ENCODE peak calls at places on chromosome 4, in seven cellular contexts. E, A, J, H, S, B and K are unnamed samples. For H4K20me1, the result is how much of the 10 kb centered on the place peaks cover.

GRCh38 chr4:5801696-5802095 is 90.7 kb downstream of the EVC start:
- DNase-seq in E (no peak), A (no peak), J (no peak), H (no peak), S (no peak), B (no peak), K (peak)

GRCh38 chr4:83118869-83119268 is 4.3 kb upstream of the PLAC8 start:
- DNase-seq in E (no peak), A (no peak), J (no peak), H (no peak), S (no peak), B (no peak), K (no peak)

GRCh38 chr4:53889335-53890084 is 174.9 kb downstream of the CHIC2 start:
- DNase-seq in E (no peak), A (no peak), J (no peak), H (no peak), S (no peak), B (no peak), K (peak)

GRCh38 chr4:167380964-167381363 is 146.7 kb upstream of the SPOCK3 start:
- DNase-seq in E (no peak), A (no peak), J (no peak), H (no peak), S (no peak), B (no peak), K (no peak)

GRCh38 chr4:96312049-96312685 is 472.3 kb downstream of the PDHA2 start:
- DNase-seq in E (no peak), A (no peak), J (no peak), H (peak), S (no peak), B (no peak), K (no peak)

GRCh38 chr4:24560770-24561415 is 23.5 kb downstream of the DHX15 start:
- DNase-seq in E (no peak), A (no peak), J (no peak), H (peak), S (no peak), B (no peak), K (peak)

GRCh38 chr4:1082215-1083182 is 30.9 kb downstream of the RNF212 start:
- DNase-seq in E (no peak), A (no peak), J (no peak), H (peak), S (no peak), B (peak), K (peak)

GRCh38 chr4:108168672-108169562 is at the start of gene LEF1:
- DNase-seq in E (peak), A (no peak), J (peak), H (peak), S (peak), B (peak), K (peak)

GRCh38 chr4:109945056-109945455 is 32.4 kb downstream of the EGF start:
- DNase-seq in E (no peak), A (no peak), J (no peak), H (peak), S (no peak), B (no peak), K (peak)

GRCh38 chr4:7320413-7320812 is 114.3 kb downstream of the PSAPL1 start:
- DNase-seq in E (no peak), A (no peak), J (no peak), H (no peak), S (no peak), B (no peak), K (no peak)

GRCh38 chr4:89275587-89275986 is 32.0 kb downstream of the GPRIN3 start:
- DNase-seq in E (no peak), A (no peak), J (no peak), H (no peak), S (no peak), B (no peak), K (no peak)

GRCh38 chr4:52376107-52376704 is 282.9 kb downstream of the USP46 start:
- DNase-seq in E (peak), A (peak), J (peak), H (peak), S (peak), B (peak), K (peak)

GRCh38 chr4:98181815-98182214 is 38.5 kb upstream of the STPG2 start:
- DNase-seq in E (no peak), A (no peak), J (peak), H (no peak), S (no peak), B (no peak), K (peak)

GRCh38 chr4:58050439-58050838 is 940.3 kb upstream of the IGFBP7 start:
- DNase-seq in E (no peak), A (no peak), J (no peak), H (no peak), S (no peak), B (no peak), K (no peak)

GRCh38 chr4:103207673-103208072 is 9.5 kb upstream of the CENPE start:
- DNase-seq in E (peak), A (peak), J (peak), H (peak), S (no peak), B (no peak), K (no peak)

GRCh38 chr4:173191623-173192041 is 23.0 kb downstream of the GALNT7 start:
- DNase-seq in E (no peak), A (no peak), J (no peak), H (peak), S (no peak), B (no peak), K (peak)
- H4K20me1 ChIP-seq in E (under half), A (under half), J (under half), H (under half), S (under half), B (under half), K (under half)

GRCh38 chr4:175562111-175562510 is 250.0 kb downstream of the GPM6A start:
- DNase-seq in E (no peak), A (no peak), J (no peak), H (no peak), S (no peak), B (no peak), K (no peak)

GRCh38 chr4:175562537-175562936 is 249.5 kb downstream of the GPM6A start:
- DNase-seq in E (no peak), A (no peak), J (no peak), H (no peak), S (no peak), B (no peak), K (no peak)

GRCh38 chr4:175561691-175562090 is 250.4 kb downstream of the GPM6A start:
- DNase-seq in E (no peak), A (no peak), J (no peak), H (no peak), S (no peak), B (no peak), K (no peak)

GRCh38 chr4:175560628-175561027 is 251.4 kb downstream of the GPM6A start:
- DNase-seq in E (no peak), A (peak), J (peak), H (peak), S (peak), B (peak), K (peak)
- TF ChIP-seq EZH2phosphoT487 in E (no peak), A (no peak), J (no peak), H (no peak), S (no peak), B (no peak), K (no peak)

GRCh38 chr4:128844931-128845330 is 35.4 kb downstream of the JADE1 start:
- DNase-seq in E (no peak), A (no peak), J (no peak), H (no peak), S (no peak), B (no peak), K (no peak)
- H4K20me1 ChIP-seq in E (half or more), A (under half), J (half or more), H (under half), S (under half), B (under half), K (under half)

GRCh38 chr4:30068234-30068633 is 651.9 kb upstream of the PCDH7 start:
- DNase-seq in E (no peak), A (no peak), J (no peak), H (no peak), S (no peak), B (no peak), K (peak)

GRCh38 chr4:30073001-30073710 is 647.0 kb upstream of the PCDH7 start:
- DNase-seq in E (no peak), A (no peak), J (no peak), H (no peak), S (no peak), B (no peak), K (no peak)
- TF ChIP-seq EZH2phosphoT487 in E (no peak), A (no peak), J (no peak), H (no peak), S (no peak), B (no peak), K (no peak)